ENCODE peak calls at places on chromosomes 3 and 15, in ten cellular contexts. F is breast epithelium; G is spleen; H is CD8-positive, alpha-beta T cell; Q is AG04450; T is AG10803; L is choroid plexus epithelial cell; A is NB4; W is AG04449; O is upper lobe of right lung. S is an unnamed sample.

GRCh38 chr15:62059818-62060115 is 480 bp downstream of the VPS13C start:
- DNase-seq in T (peak; percentile 47), W (no peak), A (peak; percentile 88), G (no peak), H (peak; percentile 69), Q (no peak), F (no peak), O (peak; percentile 80), L (peak; percentile 57), S (no peak)

GRCh38 chr15:43498988-43499387 is 6.0 kb upstream of the TP53BP1 start:
- DNase-seq in G (no peak), L (no peak), H (no peak), Q (no peak), W (no peak), T (no peak), F (no peak), A (no peak), O (no peak), S (no peak)

GRCh38 chr15:92884813-92885461 is 15.2 kb upstream of the CHD2 start:
- DNase-seq in T (no peak), F (no peak), H (no peak), Q (no peak), G (no peak), W (no peak), A (peak; percentile 44), O (no peak), L (peak; percentile 35), S (no peak)

GRCh38 chr15:32855942-32856341 is 138.1 kb downstream of the GREM1 start:
- DNase-seq in L (peak; percentile 99), W (peak; percentile 99), H (no peak), T (peak; percentile 100), G (no peak), O (no peak), F (no peak), A (no peak), Q (peak; percentile 97), S (no peak)

GRCh38 chr3:27557411-27557810 is 73.2 kb upstream of the SLC4A7 start:
- DNase-seq in L (no peak), O (no peak), H (no peak), Q (no peak), F (no peak), A (no peak), T (no peak), G (no peak), W (no peak), S (no peak)

GRCh38 chr15:85499498-85499897 is 119.1 kb downstream of the AKAP13 start:
- DNase-seq in L (no peak), H (no peak), A (no peak), O (no peak), Q (no peak), F (no peak), G (no peak), T (no peak), W (no peak), S (no peak)

GRCh38 chr3:47418167-47419082 is 37.6 kb downstream of the PTPN23 start:
- DNase-seq in G (peak; percentile 74), W (no peak), T (no peak), L (no peak), O (no peak), H (no peak), A (no peak), Q (no peak), F (no peak), S (no peak)

GRCh38 chr15:76206325-76206976 is 104.8 kb downstream of the ETFA start:
- DNase-seq in W (no peak), H (no peak), G (peak; percentile 88), L (peak; percentile 68), T (peak; percentile 33), Q (no peak), F (peak; percentile 90), O (peak; percentile 80), A (no peak), S (peak; percentile 72)

GRCh38 chr3:36689560-36689959 is 74.8 kb downstream of the DCLK3 start:
- DNase-seq in G (no peak), T (no peak), F (no peak), A (no peak), Q (no peak), H (no peak), L (no peak), W (no peak), O (no peak), S (no peak)

GRCh38 chr3:146970236-146970635 is 365.1 kb upstream of the PLSCR5 start:
- DNase-seq in W (no peak), A (no peak), Q (no peak), T (peak; percentile 97), F (no peak), L (no peak), O (no peak), G (no peak), H (no peak), S (no peak)

GRCh38 chr3:148221303-148221702 is 476.4 kb upstream of the AGTR1 start:
- DNase-seq in W (no peak), O (no peak), L (no peak), F (no peak), H (no peak), T (no peak), A (peak; percentile 4), G (no peak), Q (no peak), S (no peak)

DNA sequence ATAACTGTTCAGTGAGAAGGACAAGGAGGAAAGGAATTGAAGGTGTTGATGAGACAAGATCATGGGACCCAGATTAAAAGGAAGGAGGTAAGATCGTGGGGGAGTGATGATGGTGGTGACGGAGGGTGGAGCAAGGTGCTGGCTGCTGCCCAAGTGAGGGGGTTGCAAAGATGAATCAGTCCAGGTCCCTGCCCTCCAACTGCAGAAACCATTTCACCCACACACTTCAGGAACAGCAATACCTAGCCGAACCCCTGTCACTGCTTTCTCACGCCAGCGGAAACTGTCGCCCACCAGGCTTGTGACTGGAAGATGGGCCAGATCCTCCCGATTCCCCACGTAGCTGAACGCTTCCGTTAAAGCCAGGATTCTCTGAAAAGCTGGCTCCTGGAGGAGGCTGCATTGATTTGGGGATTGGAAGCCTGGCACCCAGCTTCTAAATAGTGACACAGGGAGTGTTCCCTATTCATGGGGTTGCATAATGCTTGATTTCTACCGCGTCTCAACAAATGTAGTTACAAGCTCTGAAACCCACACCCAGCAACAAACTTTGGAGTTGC is 3.2 kb upstream of the LSG1 start:
- DNase-seq in W (no peak), Q (no peak), L (no peak), F (no peak), G (no peak), T (no peak), O (no peak), H (peak; percentile 34), A (no peak), S (no peak)
- H3K4me3 ChIP-seq in W (no peak overlapping the region), Q (no peak overlapping the region), L (peak overlapping the region; percentile 8), F (no peak overlapping the region), G (no peak overlapping the region), T (no peak overlapping the region), O (no peak overlapping the region), H (no peak overlapping the region), A (no peak overlapping the region), S (no peak overlapping the region)

DNA sequence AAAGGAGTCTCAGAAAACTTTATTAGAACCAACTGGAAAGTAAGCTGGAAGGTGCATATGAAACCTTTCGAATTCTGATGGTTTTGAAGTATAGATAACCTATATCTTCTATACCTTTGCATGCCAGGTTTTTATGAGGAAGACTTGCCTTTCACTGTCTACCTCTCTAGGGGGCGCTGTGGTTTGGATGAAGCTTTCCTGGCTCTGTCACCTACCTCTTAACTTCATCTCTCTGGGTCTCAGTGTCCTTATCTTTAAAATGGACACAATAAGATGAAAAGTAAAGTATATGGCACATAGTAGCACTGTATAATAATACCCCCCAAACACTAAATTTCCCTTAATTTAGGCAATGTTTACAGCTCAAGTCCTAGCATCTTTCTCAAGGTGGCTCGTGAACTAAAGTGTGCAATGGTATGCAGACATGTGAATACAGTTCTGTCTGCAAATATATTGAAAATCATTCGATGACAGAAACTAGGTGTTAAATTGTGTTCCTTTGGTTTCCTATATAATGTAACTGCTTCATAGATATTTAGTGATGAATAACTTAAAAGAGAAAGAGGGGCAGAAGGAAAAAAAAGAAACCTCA is 314.3 kb downstream of the CHST2 start:
- DNase-seq in L (peak; percentile 20), W (no peak), G (no peak), F (no peak), Q (no peak), A (peak; percentile 47), T (no peak), O (no peak), H (no peak), S (no peak)
- TF ChIP-seq CTCF in L (peak; percentile 56), W (peak; percentile 13), G (peak; percentile 48), F (no peak), Q (peak; percentile 28), A (peak; percentile 58), T (peak; percentile 41), O (peak; percentile 50), H (peak; percentile 40), S (peak; percentile 48)

DNA sequence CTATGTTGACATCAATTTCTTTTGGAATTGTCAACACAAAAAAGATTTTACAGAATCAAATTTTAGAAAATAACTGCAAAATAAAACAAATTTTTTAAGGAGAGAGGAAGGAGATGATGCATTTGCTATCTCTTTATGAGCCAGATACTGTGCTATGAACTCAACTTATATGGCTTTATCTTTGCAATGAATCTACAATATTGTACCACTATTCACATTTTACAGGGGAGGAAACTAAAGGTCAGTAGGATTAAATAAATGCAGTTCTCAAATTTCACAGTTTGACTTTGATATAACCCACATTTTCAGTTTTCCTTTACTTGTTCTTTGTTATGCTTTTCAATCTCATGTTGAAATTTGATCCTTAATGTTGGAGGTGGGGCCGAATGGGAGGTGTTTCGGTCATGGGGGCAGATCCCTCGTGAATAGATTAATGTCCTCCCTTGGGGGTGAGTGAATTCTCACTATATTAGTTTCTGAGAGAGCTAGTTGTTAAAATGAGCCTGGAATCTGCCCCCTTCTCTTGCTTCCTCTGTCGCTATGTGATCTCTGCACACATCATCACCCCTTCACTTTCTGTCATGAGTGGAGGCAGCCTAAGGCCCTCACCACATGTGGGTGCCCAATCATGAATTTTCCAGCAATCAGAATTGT is 44.6 kb downstream of the CD200 start:
- DNase-seq in H (no peak), W (no peak), A (peak; percentile 11), Q (no peak), O (no peak), G (no peak), F (no peak), L (peak; percentile 80), T (no peak), S (no peak)
- H3K4me3 ChIP-seq in H (no peak overlapping the region), W (no peak overlapping the region), A (no peak overlapping the region), Q (no peak overlapping the region), O (no peak overlapping the region), G (no peak overlapping the region), F (no peak overlapping the region), L (no peak overlapping the region), T (no peak overlapping the region), S (no peak overlapping the region)

DNA sequence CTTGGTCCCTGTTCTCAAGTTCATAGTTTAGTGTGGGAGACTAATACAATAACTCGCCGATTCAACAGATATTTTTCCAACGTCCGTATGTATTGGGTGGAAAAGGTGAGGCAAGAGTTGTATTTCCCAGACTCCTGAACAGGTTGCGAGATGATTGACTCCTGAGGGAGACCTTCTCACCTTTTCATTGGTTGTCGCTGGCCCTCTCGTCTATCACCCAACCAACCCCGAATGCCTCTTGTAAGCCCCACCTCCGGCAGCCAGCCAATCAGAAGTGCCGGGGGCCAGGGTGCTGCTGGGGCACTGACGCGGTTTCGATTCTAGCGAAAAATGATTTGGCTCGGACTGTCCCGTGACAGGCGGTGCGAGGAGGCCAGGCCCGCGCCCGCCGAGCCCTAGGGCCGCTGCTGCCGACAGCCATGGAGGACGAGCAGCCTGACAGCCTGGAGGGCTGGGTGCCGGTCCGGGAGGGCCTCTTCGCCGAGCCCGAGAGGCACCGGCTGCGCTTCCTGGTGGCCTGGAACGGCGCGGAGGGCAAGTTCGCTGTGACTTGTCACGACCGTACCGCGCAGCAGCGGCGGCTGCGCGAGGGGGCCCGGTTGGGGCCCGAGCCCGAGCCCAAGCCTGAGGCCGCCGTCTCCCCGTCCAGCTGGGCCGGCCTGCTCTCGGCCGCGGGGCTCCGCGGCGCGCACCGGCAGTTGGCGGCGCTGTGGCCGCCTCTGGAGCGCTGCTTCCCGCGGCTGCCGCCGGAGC is at the start of gene WHAMM:
- DNase-seq in H (peak; percentile 94), A (peak; percentile 99), W (peak; percentile 94), O (peak; percentile 99), T (peak; percentile 99), Q (peak; percentile 94), F (peak; percentile 99), G (peak; percentile 98), L (peak; percentile 99), S (peak; percentile 99)
- TF ChIP-seq CTCF in H (no peak), A (no peak), W (no peak), O (no peak), T (no peak), Q (peak; percentile 1), F (no peak), G (no peak), L (no peak), S (peak; percentile 34)